ENCODE peak calls at places on chromosomes 12 and 14, in nine cellular contexts. One of them, this sample, is unnamed.
A peak's percentile ranks its signal among the peaks of the same experiment; 100 is the strongest.

GRCh38 chr12:114241973-114242434 is 163.9 kb downstream of the TBX5 start:
- DNase-seq in upper lobe of left lung: no peak
- DNase-seq in stomach: no peak
- DNase-seq in thoracic aorta: no peak
- DNase-seq in ovary: no peak
- DNase-seq in thyroid gland: no peak
- DNase-seq in fibroblast of lung: no peak
- DNase-seq in tibial artery: no peak
- DNase-seq in psoas muscle: no peak
- DNase-seq in this sample: no peak

GRCh38 chr12:116490481-116490880 is 68.7 kb upstream of the MAP1LC3B2 start:
- DNase-seq in tibial artery: no peak
- DNase-seq in ovary: no peak
- DNase-seq in upper lobe of left lung: no peak
- DNase-seq in thoracic aorta: no peak
- DNase-seq in psoas muscle: no peak
- DNase-seq in fibroblast of lung: no peak
- DNase-seq in thyroid gland: no peak
- DNase-seq in stomach: no peak
- DNase-seq in this sample: no peak

GRCh38 chr12:46267618-46268348 is 1.1 kb downstream of the SLC38A1 start:
- DNase-seq in stomach: no peak
- DNase-seq in tibial artery: no peak
- DNase-seq in thyroid gland: peak; percentile 29
- DNase-seq in upper lobe of left lung: peak; percentile 28
- DNase-seq in ovary: peak; percentile 26
- DNase-seq in fibroblast of lung: peak; percentile 34
- DNase-seq in thoracic aorta: no peak
- DNase-seq in psoas muscle: no peak
- DNase-seq in this sample: no peak

GRCh38 chr14:63248211-63248610 is 44.0 kb downstream of the RHOJ start:
- DNase-seq in thyroid gland: no peak
- DNase-seq in fibroblast of lung: peak; percentile 86
- DNase-seq in upper lobe of left lung: no peak
- DNase-seq in thoracic aorta: no peak
- DNase-seq in stomach: no peak
- DNase-seq in ovary: no peak
- DNase-seq in psoas muscle: no peak
- DNase-seq in tibial artery: no peak
- DNase-seq in this sample: no peak

GRCh38 chr12:75350413-75350812 is 15.9 kb downstream of the GLIPR1L1 start:
- DNase-seq in tibial artery: no peak
- DNase-seq in stomach: no peak
- DNase-seq in fibroblast of lung: no peak
- DNase-seq in thyroid gland: no peak
- DNase-seq in thoracic aorta: no peak
- DNase-seq in ovary: no peak
- DNase-seq in psoas muscle: no peak
- DNase-seq in upper lobe of left lung: no peak
- DNase-seq in this sample: no peak

GRCh38 chr12:123934829-123935228 is 37.8 kb downstream of the CCDC92 start:
- DNase-seq in tibial artery: no peak
- DNase-seq in fibroblast of lung: peak; percentile 63
- DNase-seq in thyroid gland: no peak
- DNase-seq in upper lobe of left lung: no peak
- DNase-seq in thoracic aorta: no peak
- DNase-seq in psoas muscle: no peak
- DNase-seq in stomach: no peak
- DNase-seq in ovary: no peak
- DNase-seq in this sample: no peak

GRCh38 chr12:114834621-114835020 is 150.6 kb upstream of the TBX3 start:
- DNase-seq in stomach: no peak
- DNase-seq in psoas muscle: no peak
- DNase-seq in fibroblast of lung: peak; percentile 73
- DNase-seq in ovary: no peak
- DNase-seq in thyroid gland: no peak
- DNase-seq in thoracic aorta: no peak
- DNase-seq in tibial artery: no peak
- DNase-seq in upper lobe of left lung: no peak
- DNase-seq in this sample: no peak

GRCh38 chr12:54374555-54375257 is 9.8 kb downstream of the ZNF385A start:
- DNase-seq in psoas muscle: peak; percentile 61
- DNase-seq in thyroid gland: no peak
- DNase-seq in thoracic aorta: no peak
- DNase-seq in tibial artery: no peak
- DNase-seq in upper lobe of left lung: no peak
- DNase-seq in ovary: no peak
- DNase-seq in stomach: no peak
- DNase-seq in fibroblast of lung: no peak
- DNase-seq in this sample: no peak

GRCh38 chr12:116414891-116415290 is 137.4 kb upstream of the MED13L start:
- DNase-seq in upper lobe of left lung: no peak
- DNase-seq in fibroblast of lung: no peak
- DNase-seq in thoracic aorta: no peak
- DNase-seq in thyroid gland: no peak
- DNase-seq in tibial artery: no peak
- DNase-seq in ovary: no peak
- DNase-seq in psoas muscle: no peak
- DNase-seq in stomach: no peak
- DNase-seq in this sample: no peak

GRCh38 chr12:30138483-30138882 is 354.7 kb upstream of the TMTC1 start:
- DNase-seq in thyroid gland: no peak
- DNase-seq in psoas muscle: no peak
- DNase-seq in upper lobe of left lung: no peak
- DNase-seq in ovary: no peak
- DNase-seq in tibial artery: no peak
- DNase-seq in fibroblast of lung: peak; percentile 71
- DNase-seq in stomach: no peak
- DNase-seq in thoracic aorta: no peak
- DNase-seq in this sample: no peak

GRCh38 chr12:118290130-118290529 is 82.6 kb downstream of the TAOK3 start:
- DNase-seq in fibroblast of lung: peak; percentile 45
- DNase-seq in ovary: no peak
- DNase-seq in stomach: no peak
- DNase-seq in thyroid gland: no peak
- DNase-seq in upper lobe of left lung: no peak
- DNase-seq in psoas muscle: no peak
- DNase-seq in tibial artery: no peak
- DNase-seq in thoracic aorta: no peak
- DNase-seq in this sample: no peak

GRCh38 chr14:72607386-72608125 is 286.3 kb downstream of the DPF3 start:
- DNase-seq in upper lobe of left lung: no peak
- DNase-seq in thoracic aorta: no peak
- DNase-seq in tibial artery: no peak
- DNase-seq in psoas muscle: no peak
- DNase-seq in thyroid gland: no peak
- DNase-seq in ovary: no peak
- DNase-seq in fibroblast of lung: peak; percentile 67
- DNase-seq in stomach: no peak
- DNase-seq in this sample: peak; percentile 77

GRCh38 chr14:71290960-71291466 is 383.8 kb downstream of the PCNX1 start:
- DNase-seq in thyroid gland: peak; percentile 44
- DNase-seq in tibial artery: no peak
- DNase-seq in fibroblast of lung: peak; percentile 93
- DNase-seq in thoracic aorta: no peak
- DNase-seq in psoas muscle: no peak
- DNase-seq in stomach: no peak
- DNase-seq in upper lobe of left lung: peak; percentile 27
- DNase-seq in ovary: no peak
- DNase-seq in this sample: no peak

GRCh38 chr14:103065861-103066260 is 8.5 kb upstream of the CDC42BPB start:
- DNase-seq in thyroid gland: no peak
- DNase-seq in ovary: no peak
- DNase-seq in fibroblast of lung: no peak
- DNase-seq in upper lobe of left lung: no peak
- DNase-seq in tibial artery: no peak
- DNase-seq in stomach: no peak
- DNase-seq in thoracic aorta: no peak
- DNase-seq in psoas muscle: peak; percentile 15
- DNase-seq in this sample: no peak

GRCh38 chr12:39807043-39807442 is 187.4 kb upstream of the ABCD2 start:
- DNase-seq in fibroblast of lung: no peak
- DNase-seq in upper lobe of left lung: no peak
- DNase-seq in thoracic aorta: no peak
- DNase-seq in thyroid gland: no peak
- DNase-seq in psoas muscle: no peak
- DNase-seq in tibial artery: no peak
- DNase-seq in ovary: no peak
- DNase-seq in stomach: no peak
- DNase-seq in this sample: no peak

GRCh38 chr12:88113871-88114270 is 28.0 kb downstream of the CEP290 start:
- DNase-seq in upper lobe of left lung: no peak
- DNase-seq in tibial artery: no peak
- DNase-seq in fibroblast of lung: peak; percentile 53
- DNase-seq in thoracic aorta: no peak
- DNase-seq in ovary: no peak
- DNase-seq in psoas muscle: no peak
- DNase-seq in stomach: no peak
- DNase-seq in thyroid gland: no peak
- DNase-seq in this sample: no peak

GRCh38 chr14:106530423-106531107 is 1004.2 kb downstream of the TMEM121 start:
- DNase-seq in upper lobe of left lung: no peak
- DNase-seq in ovary: no peak
- DNase-seq in thoracic aorta: no peak
- DNase-seq in thyroid gland: no peak
- DNase-seq in fibroblast of lung: no peak
- DNase-seq in psoas muscle: no peak
- DNase-seq in tibial artery: no peak
- DNase-seq in stomach: no peak
- DNase-seq in this sample: no peak
- TF ChIP-seq CTCF in upper lobe of left lung: no peak
- TF ChIP-seq CTCF in ovary: no peak
- TF ChIP-seq CTCF in thoracic aorta: no peak
- TF ChIP-seq CTCF in thyroid gland: no peak
- TF ChIP-seq CTCF in fibroblast of lung: no peak
- TF ChIP-seq CTCF in psoas muscle: no peak
- TF ChIP-seq CTCF in tibial artery: no peak
- TF ChIP-seq CTCF in stomach: peak; percentile 1
- TF ChIP-seq CTCF in this sample: no peak

GRCh38 chr12:132937476-132937875 is 18.6 kb downstream of the ZNF605 start:
- DNase-seq in tibial artery: no peak
- DNase-seq in thyroid gland: no peak
- DNase-seq in upper lobe of left lung: no peak
- DNase-seq in fibroblast of lung: no peak
- DNase-seq in stomach: no peak
- DNase-seq in ovary: no peak
- DNase-seq in thoracic aorta: no peak
- DNase-seq in psoas muscle: no peak
- DNase-seq in this sample: no peak
- H3K9me3 ChIP-seq in tibial artery: peaks cover 10% of the 10 kb centered on the region
- H3K9me3 ChIP-seq in thyroid gland: no peaks in the 10 kb centered on the region
- H3K9me3 ChIP-seq in upper lobe of left lung: peaks cover 80% of the 10 kb centered on the region
- H3K9me3 ChIP-seq in fibroblast of lung: peaks cover 6% of the 10 kb centered on the region
- H3K9me3 ChIP-seq in stomach: peaks cover 80% of the 10 kb centered on the region
- H3K9me3 ChIP-seq in ovary: peaks cover 43% of the 10 kb centered on the region
- H3K9me3 ChIP-seq in thoracic aorta: peaks cover 70% of the 10 kb centered on the region
- H3K9me3 ChIP-seq in psoas muscle: peaks cover 61% of the 10 kb centered on the region
- H3K9me3 ChIP-seq in this sample: peaks cover 66% of the 10 kb centered on the region

GRCh38 chr12:19276767-19277166 is 147.2 kb downstream of the PLEKHA5 start:
- DNase-seq in upper lobe of left lung: no peak
- DNase-seq in thoracic aorta: no peak
- DNase-seq in ovary: no peak
- DNase-seq in psoas muscle: no peak
- DNase-seq in tibial artery: no peak
- DNase-seq in stomach: no peak
- DNase-seq in fibroblast of lung: no peak
- DNase-seq in thyroid gland: no peak
- DNase-seq in this sample: no peak

GRCh38 chr12:19282133-19282532 is 152.6 kb downstream of the PLEKHA5 start:
- DNase-seq in tibial artery: no peak
- DNase-seq in psoas muscle: no peak
- DNase-seq in fibroblast of lung: no peak
- DNase-seq in ovary: no peak
- DNase-seq in thyroid gland: no peak
- DNase-seq in stomach: no peak
- DNase-seq in upper lobe of left lung: no peak
- DNase-seq in thoracic aorta: no peak
- DNase-seq in this sample: no peak

GRCh38 chr12:19273482-19274330 is 144.2 kb downstream of the PLEKHA5 start:
- DNase-seq in psoas muscle: peak; percentile 59
- DNase-seq in ovary: peak; percentile 66
- DNase-seq in stomach: peak; percentile 67
- DNase-seq in thoracic aorta: peak; percentile 17
- DNase-seq in tibial artery: peak; percentile 79
- DNase-seq in fibroblast of lung: peak; percentile 99
- DNase-seq in thyroid gland: peak; percentile 63
- DNase-seq in upper lobe of left lung: peak; percentile 50
- DNase-seq in this sample: no peak

GRCh38 chr12:19277707-19278106 is 148.2 kb downstream of the PLEKHA5 start:
- DNase-seq in upper lobe of left lung: no peak
- DNase-seq in thyroid gland: no peak
- DNase-seq in tibial artery: no peak
- DNase-seq in fibroblast of lung: no peak
- DNase-seq in thoracic aorta: no peak
- DNase-seq in ovary: no peak
- DNase-seq in psoas muscle: no peak
- DNase-seq in stomach: no peak
- DNase-seq in this sample: no peak

GRCh38 chr12:19278407-19278806 is 148.9 kb downstream of the PLEKHA5 start:
- DNase-seq in stomach: no peak
- DNase-seq in ovary: no peak
- DNase-seq in psoas muscle: no peak
- DNase-seq in fibroblast of lung: no peak
- DNase-seq in tibial artery: no peak
- DNase-seq in thyroid gland: no peak
- DNase-seq in thoracic aorta: no peak
- DNase-seq in upper lobe of left lung: no peak
- DNase-seq in this sample: no peak
- H3K27ac ChIP-seq in stomach: no peak overlapping the region
- H3K27ac ChIP-seq in ovary: no peak overlapping the region
- H3K27ac ChIP-seq in psoas muscle: no peak overlapping the region
- H3K27ac ChIP-seq in fibroblast of lung: no peak overlapping the region
- H3K27ac ChIP-seq in tibial artery: no peak overlapping the region
- H3K27ac ChIP-seq in thyroid gland: no peak overlapping the region
- H3K27ac ChIP-seq in thoracic aorta: no peak overlapping the region
- H3K27ac ChIP-seq in upper lobe of left lung: no peak overlapping the region
- H3K27ac ChIP-seq in this sample: no peak overlapping the region

DNA sequence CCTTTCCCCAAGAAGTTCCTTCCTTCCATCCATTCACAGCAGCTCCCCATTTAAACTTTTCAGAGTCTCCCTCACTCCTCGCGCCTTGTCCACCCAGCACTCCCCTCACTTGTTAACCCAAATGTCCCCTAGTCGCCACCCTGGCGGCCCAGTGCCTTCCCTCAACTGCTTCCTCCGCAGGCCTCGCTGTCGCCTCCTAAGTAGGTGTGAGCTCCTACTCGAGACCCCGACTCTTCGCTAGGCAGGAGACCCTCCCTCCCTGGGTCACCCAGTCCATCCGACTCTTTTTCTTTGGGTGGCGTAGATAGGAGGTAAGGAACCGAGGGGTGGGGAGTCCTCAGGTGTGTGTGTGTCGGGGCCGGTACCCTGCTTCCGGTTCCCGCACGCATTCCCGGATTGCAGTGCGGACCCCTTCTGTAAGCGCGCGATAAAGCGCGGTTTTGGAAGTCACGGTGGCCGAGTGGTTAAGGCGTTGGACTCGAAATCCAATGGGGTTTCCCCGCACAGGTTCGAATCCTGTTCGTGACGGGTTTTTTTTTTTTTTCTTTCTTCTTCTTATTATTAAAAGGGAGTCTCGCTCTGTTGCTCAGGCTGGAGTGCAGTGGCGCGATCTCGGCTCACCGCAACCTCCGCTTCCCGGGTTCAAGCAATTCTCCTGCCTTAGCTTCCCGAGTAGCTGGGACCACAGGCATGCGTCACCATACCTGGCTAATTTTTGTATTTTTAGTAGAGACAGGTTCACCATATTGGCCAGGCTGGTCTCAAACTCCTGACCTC is 823 bp upstream of the SMARCC2 start:
- DNase-seq in psoas muscle: peak; percentile 88
- DNase-seq in ovary: peak; percentile 86
- DNase-seq in thyroid gland: peak; percentile 86
- DNase-seq in upper lobe of left lung: peak; percentile 85
- DNase-seq in stomach: peak; percentile 86
- DNase-seq in fibroblast of lung: peak; percentile 73
- DNase-seq in tibial artery: peak; percentile 90
- DNase-seq in thoracic aorta: peak; percentile 28
- DNase-seq in this sample: peak; percentile 94
- TF ChIP-seq CTCF in psoas muscle: no peak
- TF ChIP-seq CTCF in ovary: no peak
- TF ChIP-seq CTCF in thyroid gland: no peak
- TF ChIP-seq CTCF in upper lobe of left lung: no peak
- TF ChIP-seq CTCF in stomach: no peak
- TF ChIP-seq CTCF in fibroblast of lung: no peak
- TF ChIP-seq CTCF in tibial artery: peak; percentile 5
- TF ChIP-seq CTCF in thoracic aorta: peak; percentile 34
- TF ChIP-seq CTCF in this sample: no peak

This sample was measured in vagina.